ENCODE peak calls at places on chromosomes 1 and 21, in eight cellular contexts. L, W, A, G, N, U, H and S are unnamed samples. For H3K27me3 and H3K4me1, the result is how much of the 10 kb centered on the place peaks cover.

GRCh38 chr1:222891578-222891977 is 76.7 kb downstream of the DISP1 start:
- DNase-seq in U (no peak), L (no peak), H (no peak), W (no peak), G (no peak), N (no peak), A (no peak), S (no peak)

GRCh38 chr1:8015809-8016165 is 10.3 kb downstream of the ERRFI1 start:
- DNase-seq in G (no peak), A (no peak), H (no peak), U (no peak), W (no peak), L (no peak), N (no peak), S (no peak)

GRCh38 chr1:156115514-156116374 is 1.2 kb downstream of the LMNA start:
- DNase-seq in W (no peak), G (peak), A (peak), U (no peak), L (peak), H (peak), N (peak), S (peak)

GRCh38 chr1:10528066-10529014 is 53.6 kb downstream of the PEX14 start:
- DNase-seq in G (peak), N (no peak), L (no peak), H (no peak), U (no peak), A (peak), W (no peak), S (no peak)

GRCh38 chr1:17001760-17002523 is 9.8 kb downstream of the ATP13A2 start:
- DNase-seq in A (no peak), W (no peak), U (no peak), H (no peak), N (no peak), L (no peak), G (no peak), S (no peak)

GRCh38 chr1:54791880-54792522 is 9.1 kb downstream of the TTC22 start:
- DNase-seq in G (no peak), L (no peak), H (no peak), N (peak), A (no peak), U (no peak), W (no peak), S (no peak)

GRCh38 chr21:44728716-44729115 is 17.3 kb upstream of the TSPEAR start:
- DNase-seq in L (no peak), U (no peak), N (no peak), G (no peak), W (no peak), H (no peak), A (no peak), S (no peak)

GRCh38 chr1:54381524-54381923 is 24.7 kb downstream of the SSBP3 start:
- DNase-seq in H (no peak), N (no peak), L (no peak), A (no peak), G (no peak), U (no peak), W (no peak), S (peak)

GRCh38 chr1:227391871-227392270 is 73.6 kb upstream of the CDC42BPA start:
- DNase-seq in A (no peak), G (no peak), U (no peak), L (no peak), H (no peak), W (no peak), N (no peak), S (no peak)

GRCh38 chr1:230747886-230748800 is 955 bp downstream of the CAPN9 start:
- DNase-seq in U (no peak), H (peak), A (no peak), W (no peak), N (no peak), G (no peak), L (no peak), S (no peak)

GRCh38 chr1:173554541-173555250 is 48.2 kb downstream of the SLC9C2 start:
- DNase-seq in U (no peak), A (peak), H (no peak), N (no peak), G (no peak), L (no peak), W (no peak), S (no peak)

GRCh38 chr1:178938959-178939317 is 68.1 kb upstream of the ANGPTL1 start:
- DNase-seq in H (no peak), U (peak), A (no peak), W (no peak), N (no peak), G (peak), L (no peak), S (no peak)

GRCh38 chr1:178941849-178942248 is 71.0 kb upstream of the ANGPTL1 start:
- DNase-seq in A (no peak), W (no peak), L (no peak), G (no peak), H (no peak), U (no peak), N (no peak), S (no peak)

GRCh38 chr1:178941261-178941689 is 70.4 kb upstream of the ANGPTL1 start:
- DNase-seq in N (no peak), H (peak), L (no peak), A (no peak), W (no peak), G (no peak), U (no peak), S (no peak)

GRCh38 chr1:178939328-178939727 is 68.5 kb upstream of the ANGPTL1 start:
- DNase-seq in U (no peak), L (no peak), G (no peak), H (no peak), W (no peak), A (no peak), N (no peak), S (no peak)

DNA sequence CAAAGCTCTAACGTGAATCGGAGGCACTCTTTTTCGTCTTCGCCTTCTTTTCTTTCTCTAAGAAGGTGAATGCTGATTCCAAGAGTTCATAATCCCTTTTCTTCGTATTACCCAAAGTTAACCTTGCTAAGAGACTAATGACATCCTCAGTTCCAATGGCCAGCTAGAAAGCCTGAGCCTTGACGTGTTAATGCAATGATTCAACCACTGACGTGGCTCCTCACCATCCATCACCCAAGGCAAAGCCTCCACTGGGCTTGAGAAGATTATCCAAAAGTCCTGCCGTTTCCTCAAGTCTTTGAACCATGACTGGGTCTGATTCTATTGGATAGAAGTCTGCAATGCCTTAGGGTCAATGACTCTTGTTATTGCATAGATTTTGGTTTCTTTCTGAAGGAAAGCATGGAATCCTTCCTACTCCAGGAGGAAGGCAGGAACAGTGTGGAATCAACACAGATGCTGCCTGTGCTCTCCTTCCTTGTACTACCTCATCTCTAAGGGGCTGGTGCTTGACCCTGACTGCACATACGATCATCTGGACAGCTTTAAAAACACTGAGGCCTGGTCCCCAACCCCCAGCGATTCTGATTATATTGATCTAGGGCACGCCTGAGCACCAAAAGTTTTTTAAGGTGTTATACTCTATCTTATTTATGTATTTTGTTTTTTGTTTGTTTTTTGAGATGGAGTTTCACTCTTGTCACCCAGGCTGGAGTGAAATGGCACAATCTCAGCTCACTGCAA is 69.3 kb upstream of the ANGPTL1 start:
- DNase-seq in N (no peak), L (no peak), W (no peak), A (no peak), H (no peak), U (no peak), G (no peak), S (no peak)
- H3K27me3 ChIP-seq in N (under half), L (under half), W (under half), A (under half), H (under half), U (under half), G (under half), S (under half)

GRCh38 chr1:248696775-248697174 is 5.8 kb downstream of the OR14I1 start:
- DNase-seq in N (no peak), L (no peak), A (no peak), U (no peak), H (no peak), G (no peak), W (no peak), S (no peak)
- H3K4me1 ChIP-seq in N (under half), L (under half), A (under half), U (under half), H (under half), G (under half), W (under half), S (under half)

GRCh38 chr1:237050915-237051314 is 8.9 kb downstream of the RYR2 start:
- DNase-seq in L (no peak), U (no peak), N (no peak), H (no peak), G (no peak), A (no peak), W (no peak), S (no peak)
- H3K27me3 ChIP-seq in L (under half), U (under half), N (under half), H (under half), G (under half), A (under half), W (under half), S (under half)

GRCh38 chr1:35261412-35262120 is 6.9 kb upstream of the ZMYM4 start:
- DNase-seq in A (no peak), W (no peak), L (no peak), U (no peak), H (no peak), G (no peak), N (no peak), S (no peak)

GRCh38 chr1:35268282-35269189 is at the start of gene ZMYM4:
- DNase-seq in A (peak), G (peak), N (peak), W (no peak), L (peak), U (peak), H (peak), S (peak)

GRCh38 chr1:35264035-35264434 is 4.5 kb upstream of the ZMYM4 start:
- DNase-seq in W (no peak), G (no peak), A (no peak), U (no peak), L (no peak), N (no peak), H (no peak), S (no peak)

GRCh38 chr1:35266306-35266705 is 2.2 kb upstream of the ZMYM4 start:
- DNase-seq in G (no peak), H (no peak), A (no peak), N (no peak), U (no peak), W (no peak), L (no peak), S (no peak)

DNA sequence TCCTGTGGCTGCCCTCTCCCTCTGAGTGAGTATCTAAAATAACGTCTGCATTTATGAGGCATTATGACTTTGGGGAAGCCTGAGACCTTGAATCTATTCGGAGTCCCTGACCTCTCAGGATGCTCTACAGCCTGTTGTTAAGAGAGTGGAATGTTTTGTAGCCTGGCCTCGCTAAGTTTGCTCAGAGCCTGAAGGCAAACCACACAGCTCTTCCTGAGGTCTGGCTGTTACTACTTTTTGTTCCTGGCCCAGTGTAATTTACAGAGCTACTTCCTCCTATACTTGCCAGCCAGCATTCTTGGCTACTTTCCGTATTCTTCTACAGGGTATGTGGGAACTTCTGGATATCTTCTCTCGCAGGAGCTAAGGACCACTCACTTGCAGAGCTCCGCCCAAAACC is 3.6 kb upstream of the ZMYM4 start:
- DNase-seq in U (no peak), W (no peak), G (no peak), N (no peak), L (no peak), A (peak), H (no peak), S (no peak)
- H3K4me1 ChIP-seq in U (under half), W (under half), G (under half), N (under half), L (under half), A (under half), H (under half), S (under half)

DNA sequence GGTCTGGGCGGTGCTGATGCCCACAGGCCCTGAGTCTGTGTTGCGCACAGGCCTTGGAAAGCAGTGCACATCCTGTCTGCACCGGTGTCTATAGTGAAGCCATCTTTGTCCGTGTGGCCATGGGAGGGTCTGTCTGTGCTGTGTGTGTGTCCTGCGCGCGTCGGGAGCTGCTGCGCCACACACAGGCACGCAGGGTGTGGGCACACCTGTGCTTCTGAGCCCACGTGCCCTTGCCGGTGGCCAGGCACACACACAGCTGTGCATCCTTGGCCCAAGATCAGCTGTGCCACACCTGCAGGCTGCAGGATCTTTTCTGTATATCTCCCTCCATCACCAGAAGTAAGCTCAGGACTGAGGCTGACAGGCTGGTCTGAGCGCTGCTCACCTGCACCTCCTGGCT is 3.2 kb upstream of the SAMD11 start:
- DNase-seq in A (no peak), L (no peak), U (no peak), G (no peak), H (no peak), W (no peak), N (peak), S (no peak)
- H3K27me3 ChIP-seq in A (under half), L (half or more), U (half or more), G (half or more), H (under half), W (under half), N (under half), S (half or more)

DNA sequence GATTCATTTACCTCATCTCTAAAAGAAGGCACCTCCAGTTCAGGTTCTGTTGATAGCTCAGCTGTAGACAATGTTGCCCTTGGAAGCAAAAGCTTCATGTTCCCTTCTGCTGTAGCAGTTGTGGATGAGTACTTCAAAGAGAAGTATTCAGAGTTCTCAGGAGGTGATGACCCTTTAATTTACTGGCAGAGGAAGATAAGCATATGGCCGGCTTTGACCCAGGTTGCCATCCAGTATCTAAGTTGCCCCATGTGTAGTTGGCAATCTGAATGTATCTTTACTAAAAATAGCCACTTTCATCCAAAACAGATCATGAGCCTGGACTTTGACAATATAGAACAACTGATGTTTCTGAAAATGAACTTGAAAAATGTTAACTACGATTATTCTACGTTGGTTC is 4.6 kb downstream of the ZBED6 start:
- DNase-seq in W (no peak), A (no peak), U (no peak), L (no peak), N (no peak), H (no peak), G (no peak), S (no peak)
- H3K4me1 ChIP-seq in W (half or more), A (under half), U (half or more), L (under half), N (under half), H (under half), G (under half), S (under half)